ENCODE peak calls at places on chromosomes 7 and 10, in five cellular contexts. T, E, X, Y and B are unnamed samples.

GRCh38 chr7:27179503-27180430 is 5.3 kb downstream of the HOXA11 start:
- DNase-seq in T (no peak), E (peak; percentile 79), X (peak; percentile 62), Y (peak; percentile 41), B (peak; percentile 73)

GRCh38 chr7:27113991-27114866 is 11.7 kb upstream of the HOXA2 start:
- DNase-seq in T (no peak), E (no peak), X (peak; percentile 58), Y (no peak), B (no peak)

GRCh38 chr7:41581041-41581440 is 121.8 kb downstream of the INHBA start:
- DNase-seq in T (no peak), E (no peak), X (no peak), Y (no peak), B (no peak)

GRCh38 chr7:151135866-151136514 is 31.5 kb downstream of the GBX1 start:
- DNase-seq in T (no peak), E (peak; percentile 37), X (no peak), Y (no peak), B (no peak)

GRCh38 chr7:78368781-78369180 is 570.2 kb downstream of the PHTF2 start:
- DNase-seq in T (no peak), E (no peak), X (no peak), Y (no peak), B (no peak)

GRCh38 chr10:96670786-96671185 is 49.5 kb downstream of the PIK3AP1 start:
- DNase-seq in T (no peak), E (no peak), X (no peak), Y (peak; percentile 44), B (no peak)

GRCh38 chr7:2863461-2864066 is 19.5 kb upstream of the GNA12 start:
- DNase-seq in T (peak; percentile 84), E (peak; percentile 90), X (peak; percentile 68), Y (peak; percentile 89), B (peak; percentile 37)

GRCh38 chr10:118259288-118259906 is 82.7 kb downstream of the FAM204A start:
- DNase-seq in T (no peak), E (no peak), X (no peak), Y (peak; percentile 19), B (peak; percentile 46)

GRCh38 chr7:66296001-66296521 is 90.9 kb downstream of the TPST1 start:
- DNase-seq in T (peak; percentile 11), E (no peak), X (no peak), Y (no peak), B (no peak)

GRCh38 chr7:112105584-112106540 is 100.3 kb downstream of the DOCK4 start:
- DNase-seq in T (no peak), E (no peak), X (no peak), Y (no peak), B (no peak)

GRCh38 chr7:105003875-105004510 is 10.0 kb upstream of the KMT2E start:
- DNase-seq in T (no peak), E (no peak), X (no peak), Y (no peak), B (no peak)

GRCh38 chr7:8125680-8126444 is 136.1 kb downstream of the ICA1 start:
- DNase-seq in T (peak; percentile 95), E (no peak), X (peak; percentile 28), Y (no peak), B (no peak)

GRCh38 chr7:371779-372545 is 82.0 kb downstream of the FOXL3 start:
- DNase-seq in T (no peak), E (peak; percentile 59), X (peak; percentile 15), Y (no peak), B (no peak)

GRCh38 chr10:132518572-132519381 is 18.8 kb upstream of the INPP5A start:
- DNase-seq in T (no peak), E (peak; percentile 89), X (peak; percentile 83), Y (peak; percentile 79), B (no peak)

GRCh38 chr10:50393784-50394183 is 142.5 kb upstream of the ASAH2 start:
- DNase-seq in T (no peak), E (no peak), X (peak; percentile 25), Y (peak; percentile 87), B (peak; percentile 48)

GRCh38 chr7:135859548-135859947 is 110.9 kb upstream of the FAM180A start:
- DNase-seq in T (no peak), E (no peak), X (no peak), Y (no peak), B (no peak)

GRCh38 chr10:68237173-68237572 is 5.3 kb upstream of the ATOH7 start:
- DNase-seq in T (no peak), E (no peak), X (no peak), Y (no peak), B (no peak)

GRCh38 chr10:5538446-5538845 is 13.7 kb downstream of the CALML3 start:
- DNase-seq in T (no peak), E (no peak), X (no peak), Y (no peak), B (no peak)

GRCh38 chr7:73343671-73344380 is 15.9 kb downstream of the FKBP6 start:
- DNase-seq in T (no peak), E (no peak), X (no peak), Y (peak; percentile 81), B (no peak)

GRCh38 chr10:63738410-63738809 is 217.2 kb downstream of the REEP3 start:
- DNase-seq in T (no peak), E (no peak), X (peak; percentile 62), Y (peak; percentile 91), B (no peak)

GRCh38 chr10:110529596-110530011 is 31.9 kb downstream of the DUSP5 start:
- DNase-seq in T (peak; percentile 68), E (no peak), X (no peak), Y (no peak), B (no peak)

GRCh38 chr7:51084121-51084520 is 232.5 kb downstream of the COBL start:
- DNase-seq in T (no peak), E (no peak), X (no peak), Y (no peak), B (no peak)

DNA sequence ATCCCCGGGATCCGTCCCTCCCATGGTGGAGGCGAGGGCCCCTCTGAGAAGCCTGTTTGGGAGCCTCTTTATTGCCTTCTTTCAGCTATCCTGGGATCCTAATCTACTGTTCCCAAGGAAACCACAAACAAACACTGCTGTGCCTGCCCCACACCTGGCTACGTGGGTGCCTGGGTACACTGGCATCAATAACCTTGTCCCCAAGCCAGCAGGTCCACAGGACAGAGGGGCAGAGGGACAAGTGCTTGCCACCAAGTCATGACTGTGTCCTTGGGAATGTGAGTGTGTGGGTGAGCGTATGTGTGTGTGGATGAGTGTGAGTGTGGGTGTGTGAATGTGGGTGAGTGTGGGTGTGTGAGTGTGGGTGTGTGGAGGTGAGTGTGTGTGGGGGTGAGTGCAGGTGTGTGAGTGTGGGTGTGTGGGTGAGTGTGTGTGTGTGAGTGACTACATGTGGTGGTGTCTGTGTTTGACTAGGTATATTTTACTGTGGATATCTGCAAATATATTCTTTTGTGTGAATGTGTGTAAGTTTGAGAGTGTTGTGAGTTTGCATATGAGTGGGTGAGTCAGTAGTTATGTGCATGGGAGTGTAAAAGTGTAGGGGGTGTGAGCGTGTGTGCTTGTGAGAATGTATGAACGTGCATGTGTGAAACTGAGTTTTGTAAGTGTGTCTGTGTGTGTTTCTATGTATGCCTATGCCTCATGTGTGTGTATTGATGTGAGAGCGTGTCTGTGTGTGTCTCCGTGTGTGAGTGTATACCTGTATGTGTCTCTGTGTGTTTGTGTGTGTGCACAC is 96.1 kb downstream of the TNS3 start:
- DNase-seq in T (no peak), E (no peak), X (peak; percentile 69), Y (no peak), B (no peak)
- TF ChIP-seq POLR2A in T (no peak), E (no peak), X (no peak), Y (no peak), B (no peak)

DNA sequence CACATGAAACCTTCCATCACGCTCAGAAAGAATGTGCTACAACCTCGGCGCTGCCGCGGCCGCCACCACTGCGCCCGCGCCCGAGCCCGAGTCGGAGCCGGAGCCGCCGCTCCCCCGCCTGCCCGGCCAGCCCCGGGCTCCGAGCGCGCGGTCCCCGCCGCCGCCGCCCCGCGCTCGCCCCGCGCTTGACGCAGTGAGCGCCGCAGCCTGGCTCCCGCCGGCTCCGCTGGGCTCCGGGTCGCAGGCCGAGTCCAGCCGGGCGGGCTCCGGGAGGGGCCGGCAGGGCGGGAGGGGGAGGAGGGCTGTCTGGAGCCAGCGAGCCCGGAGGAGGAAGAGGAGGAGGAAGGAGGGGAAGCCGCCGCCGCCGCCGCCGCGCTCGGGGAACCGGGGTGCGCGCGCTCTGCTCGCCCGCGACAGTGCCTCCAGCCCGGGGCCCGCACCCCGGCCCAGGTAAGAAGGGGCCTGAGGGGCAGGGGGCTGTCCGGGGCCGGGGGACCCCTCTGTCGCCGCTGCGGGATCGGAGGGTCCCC is 4.3 kb upstream of the ELFN1 start:
- DNase-seq in T (no peak), E (peak; percentile 67), X (peak; percentile 76), Y (no peak), B (no peak)
- TF ChIP-seq POLR2A in T (no peak), E (no peak), X (no peak), Y (no peak), B (no peak)

DNA sequence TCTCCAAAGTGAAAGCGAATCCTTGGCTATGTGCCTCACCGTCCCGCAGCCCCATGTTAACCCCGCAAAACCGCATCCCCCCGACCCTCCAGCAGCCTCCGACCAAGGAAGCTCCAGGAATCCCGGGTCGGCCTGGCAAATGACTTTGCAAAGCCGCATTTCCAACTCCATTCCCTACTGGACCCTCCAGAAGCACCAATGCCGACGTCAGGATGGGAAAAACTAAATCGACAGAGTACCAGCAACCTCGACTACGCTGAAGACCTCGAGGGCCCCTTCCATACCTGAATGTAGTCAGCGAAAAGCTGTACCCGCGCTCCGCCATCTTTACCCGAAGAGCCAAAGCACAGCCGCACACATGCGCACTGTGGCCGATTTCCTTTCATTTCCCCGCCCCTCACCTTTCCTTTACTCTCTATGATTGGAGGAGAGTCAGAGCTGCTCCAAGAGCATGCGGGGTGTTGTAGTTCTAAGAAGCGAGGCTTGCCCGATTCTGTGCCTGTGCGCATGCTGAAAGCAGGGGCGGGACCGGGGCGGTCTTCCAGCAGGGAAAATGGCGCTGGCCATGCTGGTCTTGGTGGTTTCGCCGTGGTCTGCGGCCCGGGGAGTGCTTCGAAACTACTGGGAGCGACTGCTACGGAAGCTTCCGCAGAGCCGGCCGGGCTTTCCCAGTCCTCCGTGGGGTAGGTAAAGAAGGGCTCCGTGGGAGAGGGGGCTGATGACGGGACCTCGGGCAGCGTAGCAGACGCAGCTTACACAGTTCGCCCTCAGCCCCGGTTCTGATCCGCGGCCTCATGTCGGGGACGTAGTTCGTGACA is at the start of the genes MRPL32 and PSMA2:
- DNase-seq in T (peak; percentile 95), E (peak; percentile 95), X (peak; percentile 93), Y (peak; percentile 97), B (peak; percentile 98)
- TF ChIP-seq POLR2A in T (peak; percentile 96), E (peak; percentile 72), X (peak; percentile 65), Y (peak; percentile 91), B (peak; percentile 94)

GRCh38 chr7:4158406-4158805 is 523.7 kb upstream of the FOXK1 start:
- DNase-seq in T (no peak), E (no peak), X (no peak), Y (no peak), B (no peak)
- TF ChIP-seq POLR2A in T (no peak), E (no peak), X (no peak), Y (no peak), B (no peak)

GRCh38 chr7:5497158-5498103 is 73.8 kb upstream of the TNRC18 start:
- DNase-seq in T (no peak), E (no peak), X (no peak), Y (no peak), B (no peak)
- TF ChIP-seq POLR2A in T (no peak), E (no peak), X (no peak), Y (no peak), B (no peak)